ENCODE peak calls at places on chromosome 4, in seven cellular contexts. F, S, O, M, J, H and R are unnamed samples.

GRCh38 chr4:11132478-11132877 is 296.2 kb downstream of the HS3ST1 start:
- DNase-seq in F (no peak), S (no peak), O (no peak), M (no peak), J (no peak), H (no peak), R (no peak)

GRCh38 chr4:17491196-17491595 is 20.7 kb downstream of the QDPR start:
- DNase-seq in F (no peak), S (no peak), O (no peak), M (no peak), J (no peak), H (no peak), R (no peak)

GRCh38 chr4:69858683-69859082 is 1.3 kb downstream of the SULT1E1 start:
- DNase-seq in F (no peak), S (no peak), O (no peak), M (no peak), J (no peak), H (no peak), R (peak; percentile 65)

GRCh38 chr4:1381181-1381621 is 25.0 kb downstream of the NKX1-1 start:
- DNase-seq in F (no peak), S (peak; percentile 18), O (no peak), M (no peak), J (no peak), H (no peak), R (no peak)

GRCh38 chr4:55830048-55830447 is 10.5 kb downstream of the EXOC1L start:
- DNase-seq in F (no peak), S (no peak), O (no peak), M (no peak), J (no peak), H (no peak), R (no peak)

GRCh38 chr4:98573791-98574190 is 84.6 kb downstream of the TSPAN5 start:
- DNase-seq in F (no peak), S (no peak), O (no peak), M (no peak), J (no peak), H (no peak), R (no peak)

GRCh38 chr4:149549911-149550310 is 265.7 kb downstream of the IQCM start:
- DNase-seq in F (peak; percentile 1), S (no peak), O (peak; percentile 38), M (peak; percentile 67), J (no peak), H (no peak), R (no peak)

GRCh38 chr4:39324446-39324845 is 41.7 kb downstream of the RFC1 start:
- DNase-seq in F (no peak), S (no peak), O (no peak), M (no peak), J (no peak), H (no peak), R (no peak)

GRCh38 chr4:39699676-39700409 is 1.9 kb downstream of the UBE2K start:
- DNase-seq in F (no peak), S (no peak), O (no peak), M (no peak), J (no peak), H (no peak), R (peak; percentile 39)

DNA sequence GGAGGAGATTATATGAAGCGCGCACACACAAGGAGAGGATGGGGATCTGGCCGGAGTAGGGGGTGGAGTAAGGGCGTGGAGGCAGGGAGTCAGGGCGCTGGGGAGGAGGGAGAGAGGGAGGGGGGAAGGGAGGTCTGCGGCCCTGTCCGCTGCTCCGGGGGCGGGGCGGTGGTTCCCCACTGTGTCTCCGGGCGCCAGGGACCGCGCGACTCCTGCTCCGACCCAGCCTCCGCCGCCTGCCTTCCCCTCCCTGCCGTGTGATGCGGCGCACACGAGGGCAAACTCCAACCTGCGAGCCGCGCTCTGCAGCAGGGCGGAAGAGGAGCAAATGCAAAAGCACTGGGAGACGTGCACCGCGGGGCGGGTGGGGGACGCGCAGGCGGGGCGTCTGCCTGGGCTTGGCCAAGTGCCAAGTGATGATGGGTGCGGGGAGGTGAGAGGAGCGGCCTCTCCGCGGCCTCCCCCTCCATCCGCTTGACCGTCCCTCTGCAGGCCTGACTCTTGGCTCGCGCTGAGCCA is at the start of gene DCHS2:
- DNase-seq in F (no peak), S (no peak), O (peak; percentile 74), M (peak; percentile 80), J (no peak), H (peak; percentile 24), R (no peak)
- H3K4me3 ChIP-seq in F (peak within 1 kb of the TSS; percentile 41), S (peak within 1 kb of the TSS; percentile 39), O (peak within 1 kb of the TSS; percentile 55), M (peak within 1 kb of the TSS; percentile 79), J (peak within 1 kb of the TSS; percentile 40), H (peak within 1 kb of the TSS; percentile 28), R (peak within 1 kb of the TSS; percentile 28)

DNA sequence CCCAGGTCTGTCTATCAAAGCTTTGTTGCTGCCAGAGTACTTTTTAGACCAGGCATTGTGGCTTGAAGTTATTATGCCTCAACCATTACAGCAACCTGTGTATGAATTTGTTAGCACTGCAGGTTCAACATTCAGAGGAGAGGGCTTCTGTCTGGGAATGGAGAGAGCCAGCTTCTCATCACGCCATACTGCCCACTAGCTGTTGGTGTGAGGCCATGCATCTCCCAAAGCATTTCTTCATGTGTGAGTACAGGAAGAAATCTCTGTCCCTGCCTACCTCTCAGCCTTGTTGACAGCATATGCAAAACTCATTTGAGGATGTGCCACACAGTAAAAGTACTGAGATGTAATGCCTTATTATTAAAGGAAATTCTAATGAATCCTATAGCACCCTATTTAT is 76.9 kb upstream of the PPARGC1A start:
- DNase-seq in F (no peak), S (no peak), O (peak; percentile 45), M (peak; percentile 67), J (no peak), H (no peak), R (no peak)
- TF ChIP-seq CTCF in F (no peak), S (no peak), O (peak; percentile 59), M (peak; percentile 69), J (no peak), H (peak; percentile 8), R (peak; percentile 27)

DNA sequence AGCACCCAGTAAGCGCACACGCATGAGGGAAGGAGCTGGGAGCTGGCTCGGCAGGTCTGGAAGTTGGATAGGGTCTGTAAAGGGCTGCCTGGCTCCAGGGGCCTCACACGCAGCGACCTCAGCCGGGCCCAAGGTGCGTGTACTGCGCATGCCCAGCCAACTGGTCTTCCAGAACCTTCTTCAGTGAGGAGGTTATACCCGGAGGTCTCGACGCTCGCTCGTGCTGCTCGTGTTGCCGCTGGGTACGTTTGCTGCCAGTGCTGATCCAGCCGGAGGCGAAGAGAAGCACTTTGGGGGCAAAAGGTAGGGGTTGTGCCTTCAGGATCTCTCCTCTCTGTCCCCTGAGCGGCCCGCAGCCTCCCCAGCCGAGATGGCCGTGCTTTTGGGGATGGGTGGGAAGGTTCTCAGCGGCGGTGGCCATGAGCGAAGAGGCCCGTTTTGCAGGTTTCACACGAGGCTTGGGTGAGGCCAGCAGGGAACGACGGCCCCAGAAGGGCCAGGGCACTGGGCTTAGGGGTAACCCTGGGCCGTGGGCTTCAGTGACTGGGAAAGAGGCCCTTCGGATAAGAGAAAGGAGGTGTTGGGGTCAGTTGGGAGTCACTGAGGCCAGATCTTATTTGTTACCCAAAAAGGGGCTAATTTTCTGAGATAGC is 3.8 kb upstream of the CXCL9 start:
- DNase-seq in F (no peak), S (no peak), O (no peak), M (no peak), J (no peak), H (no peak), R (no peak)
- H3K4me3 ChIP-seq in F (no peak overlapping the region), S (no peak overlapping the region), O (no peak overlapping the region), M (no peak overlapping the region), J (no peak overlapping the region), H (no peak overlapping the region), R (no peak overlapping the region)

DNA sequence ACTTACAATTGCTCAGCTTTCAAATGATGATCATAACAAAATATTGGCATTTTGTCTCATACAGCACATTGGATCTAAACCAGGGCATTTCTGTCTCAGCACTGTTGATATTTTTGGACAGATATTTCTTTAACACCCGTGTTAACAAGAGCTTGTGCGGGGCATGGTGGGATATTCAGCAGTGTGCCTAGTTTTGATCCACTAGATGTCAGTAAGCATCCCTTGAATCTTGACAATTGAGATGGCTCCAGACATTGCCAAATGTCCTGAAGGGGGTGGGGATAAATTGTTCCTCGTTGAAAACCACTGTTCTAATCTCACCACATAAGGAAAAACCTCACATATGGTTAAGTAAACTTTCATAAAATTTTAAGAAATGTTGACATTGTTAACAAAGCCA is 806.3 kb downstream of the STIM2 start:
- DNase-seq in F (peak; percentile 26), S (no peak), O (peak; percentile 46), M (peak; percentile 55), J (no peak), H (no peak), R (no peak)
- TF ChIP-seq CTCF in F (no peak), S (no peak), O (peak; percentile 51), M (peak; percentile 52), J (no peak), H (no peak), R (no peak)

GRCh38 chr4:185144601-185145240 is 1.7 kb downstream of the SLC25A4 start:
- DNase-seq in F (no peak), S (no peak), O (no peak), M (no peak), J (no peak), H (no peak), R (no peak)
- H3K4me3 ChIP-seq in F (no peak overlapping the region), S (peak overlapping the region; percentile 72), O (peak overlapping the region; percentile 86), M (peak overlapping the region; percentile 90), J (peak overlapping the region; percentile 65), H (peak overlapping the region; percentile 56), R (no peak overlapping the region)

GRCh38 chr4:41287852-41288251 is 31.1 kb downstream of the UCHL1 start:
- DNase-seq in F (no peak), S (no peak), O (no peak), M (no peak), J (no peak), H (no peak), R (no peak)
- TF ChIP-seq CTCF in F (no peak), S (no peak), O (peak; percentile 4), M (no peak), J (no peak), H (no peak), R (no peak)

GRCh38 chr4:146435962-146436361 is 85.8 kb downstream of the SLC10A7 start:
- DNase-seq in F (no peak), S (no peak), O (no peak), M (no peak), J (no peak), H (no peak), R (no peak)
- H3K4me3 ChIP-seq in F (no peak overlapping the region), S (no peak overlapping the region), O (no peak overlapping the region), M (no peak overlapping the region), J (no peak overlapping the region), H (no peak overlapping the region), R (no peak overlapping the region)

GRCh38 chr4:114649908-114650307 is 51.3 kb downstream of the UGT8 start:
- DNase-seq in F (no peak), S (no peak), O (no peak), M (peak; percentile 45), J (no peak), H (no peak), R (no peak)

GRCh38 chr4:114658179-114658578 is 59.6 kb downstream of the UGT8 start:
- DNase-seq in F (no peak), S (no peak), O (no peak), M (peak; percentile 28), J (no peak), H (no peak), R (no peak)

GRCh38 chr4:114654607-114655006 is 56.0 kb downstream of the UGT8 start:
- DNase-seq in F (no peak), S (no peak), O (no peak), M (no peak), J (no peak), H (no peak), R (no peak)

GRCh38 chr4:114658776-114659175 is 60.2 kb downstream of the UGT8 start:
- DNase-seq in F (no peak), S (no peak), O (no peak), M (no peak), J (no peak), H (no peak), R (no peak)

GRCh38 chr4:114653675-114654074 is 55.1 kb downstream of the UGT8 start:
- DNase-seq in F (no peak), S (no peak), O (no peak), M (no peak), J (no peak), H (no peak), R (no peak)
- TF ChIP-seq CTCF in F (no peak), S (no peak), O (no peak), M (no peak), J (no peak), H (no peak), R (no peak)